ENCODE peak calls at places on chromosomes 12 and 14, in five cellular contexts. S is activated T-cell treated with anti-CD3 and anti-CD28 coated beads, Interleukin-2, amount 50 U/mL, for 72 hours; G is CD4-positive, alpha-beta memory T cell; C is endodermal cell; J is globus pallidus. Y is an unnamed sample.

GRCh38 chr14:25239170-25239569 is 189.2 kb upstream of the STXBP6 start:
- DNase-seq in C (no peak), G (no peak), S (no peak), J (no peak), Y (no peak)

GRCh38 chr12:24226745-24227350 is 277.4 kb upstream of the SOX5 start:
- DNase-seq in C (peak; percentile 66), G (no peak), S (peak; percentile 7), J (no peak), Y (no peak)

GRCh38 chr14:55339770-55340169 is 68.5 kb downstream of the FBXO34 start:
- DNase-seq in S (peak; percentile 64), C (no peak), J (no peak), G (no peak), Y (no peak)

GRCh38 chr14:59239030-59239429 is 50.6 kb downstream of the DAAM1 start:
- DNase-seq in G (no peak), C (no peak), S (no peak), J (no peak), Y (no peak)

GRCh38 chr12:6204533-6205143 is 4.4 kb downstream of the CD9 start:
- DNase-seq in S (no peak), G (no peak), C (no peak), J (no peak), Y (no peak)

GRCh38 chr14:77346495-77346894 is 25.7 kb downstream of the GSTZ1 start:
- DNase-seq in G (no peak), C (no peak), S (no peak), J (no peak), Y (no peak)

GRCh38 chr12:82357845-82358199 is 365 bp downstream of the CCDC59 start:
- DNase-seq in G (no peak), C (no peak), J (no peak), S (no peak), Y (no peak)

GRCh38 chr14:51157012-51157411 is 62.1 kb upstream of the TRIM9 start:
- DNase-seq in J (no peak), G (no peak), S (no peak), C (no peak), Y (no peak)

GRCh38 chr12:30905483-30906009 is 21.0 kb upstream of the TSPAN11 start:
- DNase-seq in C (peak; percentile 78), J (no peak), G (no peak), S (no peak), Y (no peak)

GRCh38 chr12:4153343-4153892 is 120.1 kb upstream of the CCND2 start:
- DNase-seq in G (peak; percentile 33), C (peak; percentile 52), J (no peak), S (peak; percentile 71), Y (no peak)

GRCh38 chr14:65137648-65138317 is 35.5 kb upstream of the MAX start:
- DNase-seq in J (no peak), G (no peak), C (no peak), S (no peak), Y (no peak)

GRCh38 chr12:117528538-117528937 is 167.1 kb upstream of the NOS1 start:
- DNase-seq in J (no peak), C (peak; percentile 37), S (no peak), G (no peak), Y (no peak)

GRCh38 chr12:15688202-15688736 is 100.9 kb downstream of the EPS8 start:
- DNase-seq in S (no peak), J (peak; percentile 89), C (peak; percentile 67), G (no peak), Y (peak; percentile 56)

GRCh38 chr12:31521972-31522371 is 69.0 kb downstream of the DENND5B start:
- DNase-seq in J (no peak), C (no peak), S (no peak), G (no peak), Y (no peak)

GRCh38 chr12:53765891-53766290 is 14.1 kb upstream of the CISTR start:
- DNase-seq in G (no peak), S (no peak), J (no peak), C (no peak), Y (no peak)

GRCh38 chr14:103372552-103373304 is 12.5 kb upstream of the MARK3 start:
- DNase-seq in G (no peak), S (peak; percentile 47), J (no peak), C (no peak), Y (no peak)

GRCh38 chr14:55807536-55807935 is 227.5 kb downstream of the KTN1 start:
- DNase-seq in J (no peak), S (no peak), G (no peak), C (no peak), Y (no peak)

GRCh38 chr12:16165506-16165905 is 112.0 kb downstream of the SLC15A5 start:
- DNase-seq in S (no peak), C (peak; percentile 76), G (no peak), J (peak; percentile 40), Y (peak; percentile 39)

GRCh38 chr12:50242751-50243191 is 40.5 kb downstream of the LIMA1 start:
- DNase-seq in C (no peak), S (no peak), G (no peak), J (no peak), Y (no peak)

GRCh38 chr12:69107541-69107940 is 131.8 kb upstream of the CPSF6 start:
- DNase-seq in S (no peak), G (no peak), C (no peak), J (no peak), Y (no peak)

GRCh38 chr12:108730337-108731104 is 797 bp downstream of the CORO1C start:
- DNase-seq in C (peak; percentile 96), G (peak; percentile 9), J (peak; percentile 75), S (peak; percentile 49), Y (peak; percentile 87)

GRCh38 chr12:74849801-74850200 is 312.2 kb downstream of the ATXN7L3B start:
- DNase-seq in J (no peak), C (no peak), S (no peak), G (no peak), Y (no peak)

GRCh38 chr12:124328116-124328515 is 33.2 kb downstream of the RFLNA start:
- DNase-seq in C (peak; percentile 49), S (no peak), G (no peak), J (no peak), Y (no peak)

GRCh38 chr12:82608706-82609105 is 78.0 kb upstream of the TMTC2 start:
- DNase-seq in S (no peak), G (no peak), J (no peak), C (no peak), Y (no peak)

GRCh38 chr14:34460841-34461240 is 1.2 kb downstream of the SPTSSA start:
- DNase-seq in G (no peak), S (no peak), J (peak; percentile 12), C (no peak), Y (no peak)

GRCh38 chr14:40601063-40601462 is 1005.6 kb upstream of the LRFN5 start:
- DNase-seq in C (no peak), G (no peak), J (no peak), S (no peak), Y (no peak)

GRCh38 chr12:124286414-124286813 is 8.5 kb upstream of the RFLNA start:
- DNase-seq in G (no peak), J (no peak), S (no peak), C (no peak), Y (no peak)

GRCh38 chr14:23571701-23572523 is 4.3 kb upstream of the AP1G2 start:
- DNase-seq in S (no peak), C (peak; percentile 46), J (no peak), G (no peak), Y (no peak)

GRCh38 chr12:54997914-54998507 is 13.4 kb upstream of the TESPA1 start:
- DNase-seq in G (no peak), J (no peak), C (no peak), S (no peak), Y (peak; percentile 67)

GRCh38 chr12:34399631-34400422 is 377.5 kb downstream of the ALG10 start:
- DNase-seq in G (no peak), S (no peak), C (peak; percentile 22), J (no peak), Y (peak; percentile 9)

Y was measured in H9.